ENCODE peak calls at places on chromosomes 12 and 14, in seven cellular contexts. D, V, J, A, M, I and H are unnamed samples.

GRCh38 chr12:121499929-121500793 is 80.7 kb downstream of the KDM2B start:
- DNase-seq in J (peak), I (peak), V (peak), M (peak), D (peak), A (peak), H (peak)

GRCh38 chr12:105455250-105455649 is 124.8 kb downstream of the C12orf75 start:
- DNase-seq in M (no peak), A (no peak), I (no peak), J (no peak), D (no peak), V (no peak), H (no peak)

GRCh38 chr12:118743896-118744700 is 237.2 kb upstream of the SRRM4 start:
- DNase-seq in D (no peak), A (no peak), M (no peak), J (no peak), V (no peak), I (no peak), H (no peak)

GRCh38 chr14:77039285-77040058 is 11.0 kb upstream of the IRF2BPL start:
- DNase-seq in I (no peak), M (no peak), A (no peak), V (no peak), D (no peak), J (no peak), H (no peak)

GRCh38 chr12:8742501-8742900 is 44.7 kb downstream of the RIMKLB start:
- DNase-seq in M (no peak), V (no peak), J (no peak), D (no peak), I (no peak), A (peak), H (peak)

GRCh38 chr12:7642876-7643309 is 22.8 kb downstream of the APOBEC1 start:
- DNase-seq in A (no peak), M (no peak), J (no peak), D (no peak), V (no peak), I (peak), H (no peak)

GRCh38 chr14:73833530-73834257 is 17.9 kb upstream of the PTGR2 start:
- DNase-seq in A (peak), M (no peak), V (no peak), D (no peak), I (no peak), J (no peak), H (no peak)

GRCh38 chr14:64005822-64006221 is 153.0 kb downstream of the SYNE2 start:
- DNase-seq in J (no peak), D (no peak), M (no peak), A (no peak), I (no peak), V (no peak), H (no peak)

GRCh38 chr12:1630827-1631591 is 2.0 kb downstream of the WNT5B start:
- DNase-seq in I (no peak), M (no peak), A (no peak), D (no peak), V (no peak), J (no peak), H (peak)

GRCh38 chr14:43297794-43298193 is 1209.3 kb downstream of the FSCB start:
- DNase-seq in M (no peak), V (no peak), I (no peak), J (no peak), A (no peak), D (no peak), H (no peak)

GRCh38 chr14:101034986-101035385 is 131.5 kb upstream of the RTL1 start:
- DNase-seq in M (no peak), A (no peak), V (no peak), D (no peak), J (no peak), I (no peak), H (no peak)

GRCh38 chr14:100370003-100370402 is 46.9 kb downstream of the SLC25A47 start:
- DNase-seq in I (no peak), A (no peak), D (no peak), M (no peak), J (no peak), V (no peak), H (no peak)

GRCh38 chr14:29608861-29609260 is 318.8 kb downstream of the PRKD1 start:
- DNase-seq in D (no peak), M (no peak), V (no peak), A (no peak), J (no peak), I (no peak), H (no peak)

GRCh38 chr12:47184813-47185212 is 105.1 kb upstream of the AMIGO2 start:
- DNase-seq in V (no peak), I (no peak), D (no peak), A (no peak), J (no peak), M (no peak), H (no peak)

GRCh38 chr12:72448089-72448488 is 175.9 kb downstream of the TRHDE start:
- DNase-seq in D (no peak), I (no peak), M (no peak), J (no peak), A (no peak), V (no peak), H (no peak)

GRCh38 chr12:28700161-28700560 is 448.9 kb upstream of the FAR2 start:
- DNase-seq in D (no peak), V (no peak), A (no peak), M (no peak), I (no peak), J (no peak), H (no peak)

GRCh38 chr14:33788116-33788515 is 162.8 kb downstream of the EGLN3 start:
- DNase-seq in M (no peak), I (no peak), V (no peak), A (no peak), D (no peak), J (no peak), H (no peak)

GRCh38 chr12:6428326-6428725 is 16.4 kb upstream of the CD27 start:
- DNase-seq in D (no peak), I (no peak), M (no peak), V (no peak), J (no peak), A (no peak), H (no peak)

GRCh38 chr12:23550753-23551152 is 398.7 kb downstream of the SOX5 start:
- DNase-seq in D (no peak), J (no peak), M (no peak), I (no peak), V (no peak), A (no peak), H (no peak)

GRCh38 chr12:86496595-86496994 is 240.4 kb upstream of the MGAT4C start:
- DNase-seq in V (no peak), D (no peak), I (no peak), J (no peak), M (no peak), A (no peak), H (no peak)

GRCh38 chr14:95620659-95621059 is 65.6 kb upstream of the TCL1B start:
- DNase-seq in A (no peak), J (peak), M (no peak), V (no peak), D (no peak), I (no peak), H (no peak)

GRCh38 chr12:16350682-16351081 is 3.2 kb downstream of the MGST1 start:
- DNase-seq in A (peak), V (no peak), M (no peak), D (no peak), J (no peak), I (no peak), H (peak)

GRCh38 chr14:61145258-61145902 is 135.8 kb downstream of the TMEM30B start:
- DNase-seq in J (no peak), I (no peak), M (no peak), V (no peak), D (no peak), A (peak), H (peak)

GRCh38 chr12:11630046-11630706 is 19.3 kb upstream of the ETV6 start:
- DNase-seq in I (no peak), D (no peak), J (no peak), V (no peak), A (no peak), M (no peak), H (no peak)

GRCh38 chr14:64510825-64511679 is 6.5 kb downstream of the ZBTB1 start:
- DNase-seq in M (peak), D (peak), V (no peak), J (peak), I (peak), A (peak), H (peak)

GRCh38 chr12:57481671-57482070 is 2.0 kb upstream of the ARHGAP9 start:
- DNase-seq in J (no peak), A (no peak), M (no peak), I (no peak), V (no peak), D (no peak), H (no peak)

GRCh38 chr14:34363733-34364134 is 98.3 kb downstream of the SPTSSA start:
- DNase-seq in A (no peak), D (no peak), J (no peak), I (no peak), M (no peak), V (no peak), H (no peak)

GRCh38 chr14:85590784-85591183 is 60.8 kb downstream of the FLRT2 start:
- DNase-seq in I (no peak), A (no peak), D (no peak), J (no peak), V (no peak), M (no peak), H (no peak)

GRCh38 chr14:64195194-64195593 is 99.0 kb downstream of the ESR2 start:
- DNase-seq in V (no peak), D (no peak), A (no peak), J (no peak), M (no peak), I (no peak), H (no peak)

GRCh38 chr14:64646103-64646502 is 58.1 kb upstream of the PLEKHG3 start:
- DNase-seq in A (no peak), J (no peak), D (no peak), I (no peak), V (no peak), M (no peak), H (no peak)

GRCh38 chr12:22729898-22730443 is 105.0 kb downstream of the ETNK1 start:
- DNase-seq in M (no peak), J (no peak), I (no peak), V (no peak), D (no peak), A (peak), H (peak)

GRCh38 chr12:60194682-60195081 is 598.9 kb downstream of the SLC16A7 start:
- DNase-seq in V (no peak), M (no peak), I (no peak), A (peak), D (no peak), J (no peak), H (no peak)

GRCh38 chr14:104657563-104658324 is 31.7 kb upstream of the INF2 start:
- DNase-seq in D (no peak), M (no peak), I (no peak), A (no peak), V (no peak), J (no peak), H (no peak)

GRCh38 chr12:90842477-90842876 is 112.5 kb downstream of the CCER1 start:
- DNase-seq in A (no peak), V (no peak), M (no peak), J (no peak), D (no peak), I (no peak), H (no peak)

GRCh38 chr12:131860472-131861260 is 32.5 kb downstream of the MMP17 start:
- DNase-seq in V (no peak), M (no peak), D (no peak), A (peak), I (no peak), J (no peak), H (peak)

GRCh38 chr12:126734738-126735137 is 1532.2 kb upstream of the TMEM132C start:
- DNase-seq in D (no peak), M (no peak), I (no peak), V (no peak), J (no peak), A (no peak), H (no peak)